ENCODE peak calls at places on chromosomes 16 and 17, in ten cellular contexts. One of them, this sample, is unnamed.

GRCh38 chr16:7313170-7313569 is 19.5 kb upstream of the RBFOX1 start:
- DNase-seq in aorta: no peak
- DNase-seq in NCI-H748 treated with DMSO at 0.1 percent for 48 hours: peak; percentile 6
- DNase-seq in AG08395: no peak
- DNase-seq in A172: no peak
- DNase-seq in ACHN: peak; percentile 32
- DNase-seq in HTR-8/SVneo: no peak
- DNase-seq in heart right ventricle: no peak
- DNase-seq in testis: no peak
- DNase-seq in caudate nucleus: no peak
- DNase-seq in this sample: no peak

GRCh38 chr17:3917391-3917931 is 1.2 kb upstream of the P2RX1 start:
- DNase-seq in aorta: no peak
- DNase-seq in NCI-H748 treated with DMSO at 0.1 percent for 48 hours: no peak
- DNase-seq in AG08395: no peak
- DNase-seq in A172: peak; percentile 61
- DNase-seq in ACHN: no peak
- DNase-seq in HTR-8/SVneo: peak; percentile 73
- DNase-seq in heart right ventricle: peak; percentile 82
- DNase-seq in testis: peak; percentile 82
- DNase-seq in caudate nucleus: no peak
- DNase-seq in this sample: no peak

GRCh38 chr17:71922439-71922838 is 198.4 kb upstream of the SOX9 start:
- DNase-seq in aorta: no peak
- DNase-seq in NCI-H748 treated with DMSO at 0.1 percent for 48 hours: no peak
- DNase-seq in AG08395: peak; percentile 69
- DNase-seq in A172: peak; percentile 87
- DNase-seq in ACHN: no peak
- DNase-seq in HTR-8/SVneo: peak; percentile 82
- DNase-seq in heart right ventricle: no peak
- DNase-seq in testis: no peak
- DNase-seq in caudate nucleus: no peak
- DNase-seq in this sample: peak; percentile 99

GRCh38 chr16:177394-177822 is 928 bp downstream of the HBA1 start:
- DNase-seq in aorta: no peak
- DNase-seq in NCI-H748 treated with DMSO at 0.1 percent for 48 hours: peak; percentile 97
- DNase-seq in AG08395: peak; percentile 46
- DNase-seq in A172: no peak
- DNase-seq in ACHN: no peak
- DNase-seq in HTR-8/SVneo: no peak
- DNase-seq in heart right ventricle: no peak
- DNase-seq in testis: no peak
- DNase-seq in caudate nucleus: no peak
- DNase-seq in this sample: no peak

GRCh38 chr16:67458121-67458641 is 22.8 kb downstream of the ATP6V0D1 start:
- DNase-seq in aorta: no peak
- DNase-seq in NCI-H748 treated with DMSO at 0.1 percent for 48 hours: no peak
- DNase-seq in AG08395: no peak
- DNase-seq in A172: no peak
- DNase-seq in ACHN: no peak
- DNase-seq in HTR-8/SVneo: no peak
- DNase-seq in heart right ventricle: no peak
- DNase-seq in testis: peak; percentile 50
- DNase-seq in caudate nucleus: no peak
- DNase-seq in this sample: no peak

GRCh38 chr17:62627219-62627903 is at the start of gene MRC2:
- DNase-seq in aorta: peak; percentile 89
- DNase-seq in NCI-H748 treated with DMSO at 0.1 percent for 48 hours: no peak
- DNase-seq in AG08395: peak; percentile 70
- DNase-seq in A172: peak; percentile 64
- DNase-seq in ACHN: peak; percentile 78
- DNase-seq in HTR-8/SVneo: peak; percentile 79
- DNase-seq in heart right ventricle: peak; percentile 76
- DNase-seq in testis: peak; percentile 73
- DNase-seq in caudate nucleus: peak; percentile 38
- DNase-seq in this sample: peak; percentile 36

GRCh38 chr16:24935336-24935735 is 79.8 kb downstream of the ARHGAP17 start:
- DNase-seq in aorta: no peak
- DNase-seq in NCI-H748 treated with DMSO at 0.1 percent for 48 hours: no peak
- DNase-seq in AG08395: no peak
- DNase-seq in A172: no peak
- DNase-seq in ACHN: no peak
- DNase-seq in HTR-8/SVneo: no peak
- DNase-seq in heart right ventricle: no peak
- DNase-seq in testis: no peak
- DNase-seq in caudate nucleus: no peak
- DNase-seq in this sample: no peak

GRCh38 chr17:32783602-32784001 is 93.3 kb downstream of the MYO1D start:
- DNase-seq in aorta: no peak
- DNase-seq in NCI-H748 treated with DMSO at 0.1 percent for 48 hours: peak; percentile 57
- DNase-seq in AG08395: peak; percentile 59
- DNase-seq in A172: peak; percentile 38
- DNase-seq in ACHN: peak; percentile 79
- DNase-seq in HTR-8/SVneo: peak; percentile 67
- DNase-seq in heart right ventricle: no peak
- DNase-seq in testis: no peak
- DNase-seq in caudate nucleus: no peak
- DNase-seq in this sample: peak; percentile 77

GRCh38 chr17:39979865-39980401 is 674 bp upstream of the PSMD3 start:
- DNase-seq in aorta: no peak
- DNase-seq in NCI-H748 treated with DMSO at 0.1 percent for 48 hours: peak; percentile 42
- DNase-seq in AG08395: no peak
- DNase-seq in A172: peak; percentile 17
- DNase-seq in ACHN: peak; percentile 54
- DNase-seq in HTR-8/SVneo: peak; percentile 52
- DNase-seq in heart right ventricle: no peak
- DNase-seq in testis: peak; percentile 19
- DNase-seq in caudate nucleus: no peak
- DNase-seq in this sample: peak; percentile 12

GRCh38 chr16:75555213-75555706 is 792 bp downstream of the TMEM231 start:
- DNase-seq in aorta: peak; percentile 89
- DNase-seq in NCI-H748 treated with DMSO at 0.1 percent for 48 hours: peak; percentile 48
- DNase-seq in AG08395: peak; percentile 94
- DNase-seq in A172: peak; percentile 91
- DNase-seq in ACHN: peak; percentile 93
- DNase-seq in HTR-8/SVneo: peak; percentile 96
- DNase-seq in heart right ventricle: peak; percentile 78
- DNase-seq in testis: peak; percentile 94
- DNase-seq in caudate nucleus: peak; percentile 57
- DNase-seq in this sample: peak; percentile 71

GRCh38 chr17:82458885-82459424 is 414 bp downstream of the NARF start:
- DNase-seq in aorta: peak; percentile 74
- DNase-seq in NCI-H748 treated with DMSO at 0.1 percent for 48 hours: no peak
- DNase-seq in AG08395: peak; percentile 17
- DNase-seq in A172: no peak
- DNase-seq in ACHN: peak; percentile 35
- DNase-seq in HTR-8/SVneo: peak; percentile 12
- DNase-seq in heart right ventricle: peak; percentile 35
- DNase-seq in testis: no peak
- DNase-seq in caudate nucleus: no peak
- DNase-seq in this sample: peak; percentile 21

GRCh38 chr17:62045109-62045508 is 20.0 kb downstream of the MED13 start:
- DNase-seq in aorta: no peak
- DNase-seq in NCI-H748 treated with DMSO at 0.1 percent for 48 hours: no peak
- DNase-seq in AG08395: no peak
- DNase-seq in A172: no peak
- DNase-seq in ACHN: no peak
- DNase-seq in HTR-8/SVneo: no peak
- DNase-seq in heart right ventricle: no peak
- DNase-seq in testis: no peak
- DNase-seq in caudate nucleus: no peak
- DNase-seq in this sample: no peak

GRCh38 chr16:86647561-86647960 is 69.2 kb downstream of the FOXL1 start:
- DNase-seq in aorta: no peak
- DNase-seq in NCI-H748 treated with DMSO at 0.1 percent for 48 hours: no peak
- DNase-seq in AG08395: no peak
- DNase-seq in A172: no peak
- DNase-seq in ACHN: no peak
- DNase-seq in HTR-8/SVneo: no peak
- DNase-seq in heart right ventricle: no peak
- DNase-seq in testis: no peak
- DNase-seq in caudate nucleus: no peak
- DNase-seq in this sample: no peak

GRCh38 chr17:68782829-68783228 is 172.4 kb downstream of the ABCA8 start:
- DNase-seq in aorta: no peak
- DNase-seq in NCI-H748 treated with DMSO at 0.1 percent for 48 hours: no peak
- DNase-seq in AG08395: peak; percentile 80
- DNase-seq in A172: no peak
- DNase-seq in ACHN: no peak
- DNase-seq in HTR-8/SVneo: no peak
- DNase-seq in heart right ventricle: no peak
- DNase-seq in testis: no peak
- DNase-seq in caudate nucleus: no peak
- DNase-seq in this sample: no peak

GRCh38 chr17:73985466-73986015 is 217.9 kb upstream of the RPL38 start:
- DNase-seq in aorta: no peak
- DNase-seq in NCI-H748 treated with DMSO at 0.1 percent for 48 hours: no peak
- DNase-seq in AG08395: no peak
- DNase-seq in A172: no peak
- DNase-seq in ACHN: no peak
- DNase-seq in HTR-8/SVneo: no peak
- DNase-seq in heart right ventricle: no peak
- DNase-seq in testis: no peak
- DNase-seq in caudate nucleus: no peak
- DNase-seq in this sample: no peak

GRCh38 chr17:57927048-57927723 is 28.0 kb downstream of the CUEDC1 start:
- DNase-seq in aorta: peak; percentile 70
- DNase-seq in NCI-H748 treated with DMSO at 0.1 percent for 48 hours: peak; percentile 70
- DNase-seq in AG08395: peak; percentile 74
- DNase-seq in A172: no peak
- DNase-seq in ACHN: no peak
- DNase-seq in HTR-8/SVneo: peak; percentile 80
- DNase-seq in heart right ventricle: no peak
- DNase-seq in testis: peak; percentile 39
- DNase-seq in caudate nucleus: peak; percentile 39
- DNase-seq in this sample: peak; percentile 81

GRCh38 chr17:74822329-74823175 is 37.1 kb downstream of the GRIN2C start:
- DNase-seq in aorta: peak; percentile 64
- DNase-seq in NCI-H748 treated with DMSO at 0.1 percent for 48 hours: no peak
- DNase-seq in AG08395: no peak
- DNase-seq in A172: no peak
- DNase-seq in ACHN: no peak
- DNase-seq in HTR-8/SVneo: no peak
- DNase-seq in heart right ventricle: peak; percentile 47
- DNase-seq in testis: no peak
- DNase-seq in caudate nucleus: no peak
- DNase-seq in this sample: no peak

GRCh38 chr17:13353590-13353989 is 248.1 kb downstream of the HS3ST3A1 start:
- DNase-seq in aorta: no peak
- DNase-seq in NCI-H748 treated with DMSO at 0.1 percent for 48 hours: no peak
- DNase-seq in AG08395: peak; percentile 35
- DNase-seq in A172: no peak
- DNase-seq in ACHN: no peak
- DNase-seq in HTR-8/SVneo: no peak
- DNase-seq in heart right ventricle: peak; percentile 24
- DNase-seq in testis: no peak
- DNase-seq in caudate nucleus: no peak
- DNase-seq in this sample: no peak

GRCh38 chr16:20678242-20678641 is 19.2 kb downstream of the ACSM1 start:
- DNase-seq in aorta: no peak
- DNase-seq in NCI-H748 treated with DMSO at 0.1 percent for 48 hours: no peak
- DNase-seq in AG08395: no peak
- DNase-seq in A172: no peak
- DNase-seq in ACHN: no peak
- DNase-seq in HTR-8/SVneo: no peak
- DNase-seq in heart right ventricle: no peak
- DNase-seq in testis: no peak
- DNase-seq in caudate nucleus: no peak
- DNase-seq in this sample: peak; percentile 52

GRCh38 chr17:48873212-48873611 is 19.4 kb upstream of the ATP5MC1 start:
- DNase-seq in aorta: no peak
- DNase-seq in NCI-H748 treated with DMSO at 0.1 percent for 48 hours: no peak
- DNase-seq in AG08395: no peak
- DNase-seq in A172: no peak
- DNase-seq in ACHN: no peak
- DNase-seq in HTR-8/SVneo: no peak
- DNase-seq in heart right ventricle: no peak
- DNase-seq in testis: no peak
- DNase-seq in caudate nucleus: no peak
- DNase-seq in this sample: no peak

GRCh38 chr17:81901167-81902022 is 643 bp upstream of the NPB start:
- DNase-seq in aorta: no peak
- DNase-seq in NCI-H748 treated with DMSO at 0.1 percent for 48 hours: no peak
- DNase-seq in AG08395: no peak
- DNase-seq in A172: no peak
- DNase-seq in ACHN: no peak
- DNase-seq in HTR-8/SVneo: no peak
- DNase-seq in heart right ventricle: no peak
- DNase-seq in testis: no peak
- DNase-seq in caudate nucleus: no peak
- DNase-seq in this sample: no peak

GRCh38 chr16:21524068-21524751 is 75.2 kb upstream of the METTL9 start:
- DNase-seq in aorta: no peak
- DNase-seq in NCI-H748 treated with DMSO at 0.1 percent for 48 hours: no peak
- DNase-seq in AG08395: no peak
- DNase-seq in A172: no peak
- DNase-seq in ACHN: no peak
- DNase-seq in HTR-8/SVneo: no peak
- DNase-seq in heart right ventricle: no peak
- DNase-seq in testis: no peak
- DNase-seq in caudate nucleus: no peak
- DNase-seq in this sample: no peak

GRCh38 chr16:27248036-27248435 is 20.5 kb downstream of the NSMCE1 start:
- DNase-seq in aorta: no peak
- DNase-seq in NCI-H748 treated with DMSO at 0.1 percent for 48 hours: no peak
- DNase-seq in AG08395: no peak
- DNase-seq in A172: no peak
- DNase-seq in ACHN: no peak
- DNase-seq in HTR-8/SVneo: no peak
- DNase-seq in heart right ventricle: no peak
- DNase-seq in testis: no peak
- DNase-seq in caudate nucleus: no peak
- DNase-seq in this sample: no peak

GRCh38 chr17:65417406-65418221 is 143.8 kb downstream of the AXIN2 start:
- DNase-seq in aorta: no peak
- DNase-seq in NCI-H748 treated with DMSO at 0.1 percent for 48 hours: no peak
- DNase-seq in AG08395: peak; percentile 44
- DNase-seq in A172: no peak
- DNase-seq in ACHN: no peak
- DNase-seq in HTR-8/SVneo: no peak
- DNase-seq in heart right ventricle: no peak
- DNase-seq in testis: no peak
- DNase-seq in caudate nucleus: no peak
- DNase-seq in this sample: no peak

This sample was measured in renal cortical epithelial cell.